ENCODE peak calls at places on chromosomes 7 and 10, in four cellular contexts. C, F, D and G are unnamed samples.

GRCh38 chr10:49334993-49335972 is 36.3 kb downstream of the C10orf71 start:
- DNase-seq in C (no peak), D (no peak), F (no peak), G (no peak)

GRCh38 chr10:62002753-62003152 is 101.3 kb downstream of the ARID5B start:
- DNase-seq in C (no peak), D (no peak), F (no peak), G (no peak)

GRCh38 chr10:113618338-113618737 is 45.5 kb downstream of the NRAP start:
- DNase-seq in F (no peak), C (no peak), D (no peak), G (no peak)

GRCh38 chr7:132564090-132564489 is 12.2 kb downstream of the PLXNA4 start:
- DNase-seq in C (no peak), D (no peak), F (no peak), G (no peak)

GRCh38 chr10:87861566-87861952 is 1.8 kb downstream of the KLLN start:
- DNase-seq in D (peak; percentile 85), C (no peak), F (peak; percentile 83), G (peak; percentile 49)

GRCh38 chr7:93161181-93161762 is 13.1 kb upstream of the SAMD9L start:
- DNase-seq in C (no peak), D (no peak), F (no peak), G (no peak)

GRCh38 chr10:110498087-110498981 is 627 bp downstream of the DUSP5 start:
- DNase-seq in D (peak; percentile 63), C (peak; percentile 42), F (peak; percentile 67), G (no peak)

GRCh38 chr7:158325530-158326381 is 261.9 kb downstream of the PTPRN2 start:
- DNase-seq in D (no peak), C (no peak), F (no peak), G (no peak)